ENCODE peak calls at places on chromosomes 2 and 18, in four cellular contexts. S is right atrium auricular region, H is lung, G is cardiac muscle cell. V is an unnamed sample.

GRCh38 chr18:44130365-44130942 is 550.2 kb upstream of the SETBP1 start:
- DNase-seq in S (no peak), G (peak), H (no peak), V (peak)

GRCh38 chr2:109318150-109318948 is 189.3 kb downstream of the SH3RF3 start:
- DNase-seq in S (peak), H (peak), G (no peak), V (peak)

GRCh38 chr2:206164261-206164862 is 4.7 kb downstream of the EEF1B2 start:
- DNase-seq in S (no peak), G (peak), H (peak), V (peak)

GRCh38 chr2:157246212-157247067 is 11.1 kb upstream of the GALNT5 start:
- DNase-seq in G (no peak), H (no peak), S (no peak), V (no peak)

GRCh38 chr2:160890667-160891352 is 269.4 kb upstream of the TANK start:
- DNase-seq in S (no peak), G (no peak), H (no peak), V (no peak)

GRCh38 chr18:58980991-58981390 is 116.3 kb downstream of the ZNF532 start:
- DNase-seq in G (no peak), S (no peak), H (no peak), V (no peak)

GRCh38 chr2:18167871-18168270 is 289.4 kb downstream of the KCNS3 start:
- DNase-seq in G (no peak), S (no peak), H (no peak), V (no peak)

GRCh38 chr2:17646096-17646554 is 105.6 kb downstream of the VSNL1 start:
- DNase-seq in G (peak), H (peak), S (peak), V (peak)

GRCh38 chr2:1929962-1930361 is 185.6 kb upstream of the PXDN start:
- DNase-seq in S (peak), G (peak), H (no peak), V (no peak)

GRCh38 chr2:45902952-45903351 is 251.5 kb downstream of the PRKCE start:
- DNase-seq in S (no peak), G (no peak), H (no peak), V (no peak)

GRCh38 chr18:32135595-32135994 is 43.9 kb downstream of the RNF138 start:
- DNase-seq in G (no peak), S (no peak), H (no peak), V (no peak)

GRCh38 chr2:226911932-226912331 is 76.1 kb downstream of the RHBDD1 start:
- DNase-seq in H (no peak), G (no peak), S (no peak), V (no peak)

GRCh38 chr2:121539722-121540469 is 9.2 kb downstream of the RNU4ATAC start:
- DNase-seq in G (no peak), H (no peak), S (no peak), V (no peak)

GRCh38 chr2:56053679-56054078 is 130.1 kb upstream of the EFEMP1 start:
- DNase-seq in H (no peak), S (no peak), G (no peak), V (no peak)

GRCh38 chr18:64100136-64100922 is 48.6 kb downstream of the LINC00305 start:
- DNase-seq in H (no peak), G (no peak), S (no peak), V (no peak)
- H3K4me3 ChIP-seq in H (no peak), G (no peak), S (no peak), V (no peak)

GRCh38 chr18:55541571-55541970 is 46.4 kb downstream of the TCF4 start:
- DNase-seq in S (no peak), G (no peak), H (no peak), V (no peak)
- H3K27ac ChIP-seq in S (no peak), G (no peak), H (no peak), V (no peak)

DNA sequence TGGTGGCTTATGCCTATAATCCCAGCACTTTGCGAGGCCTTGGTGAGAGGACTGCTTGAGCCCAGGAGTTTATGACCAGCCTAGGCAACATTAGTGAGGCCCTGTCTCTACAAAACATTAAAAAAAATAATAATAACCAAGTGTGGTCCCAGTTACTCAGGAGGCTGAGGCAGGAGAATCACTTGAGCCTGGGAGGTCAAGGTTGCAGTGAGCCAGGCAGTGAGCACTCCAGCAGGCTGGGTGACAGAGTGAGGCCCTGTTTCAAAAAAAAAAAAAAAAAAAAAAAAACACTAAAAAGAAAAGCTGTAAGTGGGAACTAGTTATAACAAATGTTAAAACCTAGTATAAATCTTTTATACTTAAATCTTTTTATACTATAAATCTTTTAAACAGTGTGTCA is 146.2 kb upstream of the ITGA4 start:
- DNase-seq in G (no peak), H (no peak), S (no peak), V (no peak)
- H3K4me3 ChIP-seq in G (no peak), H (no peak), S (no peak), V (no peak)

GRCh38 chr2:238169708-238170251 is 11.0 kb downstream of the ERFE start:
- DNase-seq in S (peak), G (no peak), H (no peak), V (no peak)

GRCh38 chr2:238173692-238174091 is 14.9 kb downstream of the ERFE start:
- DNase-seq in S (no peak), G (no peak), H (no peak), V (no peak)

GRCh38 chr2:238170386-238171071 is 11.8 kb downstream of the ERFE start:
- DNase-seq in S (no peak), H (no peak), G (no peak), V (no peak)

GRCh38 chr2:238172439-238172838 is 13.7 kb downstream of the ERFE start:
- DNase-seq in S (no peak), G (no peak), H (no peak), V (no peak)

GRCh38 chr2:238171575-238172187 is 12.9 kb downstream of the ERFE start:
- DNase-seq in H (no peak), G (no peak), S (no peak), V (no peak)
- H3K27ac ChIP-seq in H (no peak), G (no peak), S (no peak), V (no peak)

V was measured in colonic mucosa.